ENCODE peak calls at places on chromosomes 13 and 19, in seven cellular contexts. S, V, U, B, E, T and Y are unnamed samples.

GRCh38 chr19:21130097-21130775 is 11.6 kb upstream of the ZNF431 start:
- DNase-seq in U (no peak), V (no peak), S (no peak), B (no peak), T (no peak), E (no peak), Y (no peak)

GRCh38 chr13:30408319-30409101 is 13.8 kb upstream of the UBE2L5 start:
- DNase-seq in E (no peak), U (peak), S (peak), V (peak), B (peak), T (peak), Y (peak)

GRCh38 chr13:93603043-93603442 is 376.4 kb downstream of the GPC6 start:
- DNase-seq in S (no peak), U (no peak), V (no peak), T (peak), B (no peak), E (no peak), Y (no peak)

GRCh38 chr19:1418494-1418775 is 11.0 kb downstream of the DAZAP1 start:
- DNase-seq in U (no peak), E (no peak), V (no peak), S (no peak), T (no peak), B (no peak), Y (no peak)

GRCh38 chr19:6108721-6109633 is 1.3 kb downstream of the RFX2 start:
- DNase-seq in V (peak), S (peak), E (no peak), B (no peak), U (no peak), T (no peak), Y (no peak)

GRCh38 chr19:38638461-38638860 is 9.0 kb upstream of the ACTN4 start:
- DNase-seq in U (no peak), S (no peak), T (no peak), E (no peak), V (no peak), B (no peak), Y (no peak)

GRCh38 chr19:10076535-10076934 is 9.6 kb upstream of the SHFL start:
- DNase-seq in V (no peak), U (no peak), B (no peak), S (no peak), E (no peak), T (no peak), Y (no peak)

GRCh38 chr19:23071087-23071511 is 45.7 kb upstream of the ZNF730 start:
- DNase-seq in V (peak), T (no peak), B (no peak), U (no peak), S (no peak), E (no peak), Y (peak)

GRCh38 chr19:14366529-14366928 is 14.7 kb upstream of the ADGRE5 start:
- DNase-seq in S (peak), E (peak), U (no peak), T (peak), B (peak), V (peak), Y (no peak)

GRCh38 chr13:97076898-97077297 is 82.6 kb upstream of the OXGR1 start:
- DNase-seq in T (no peak), E (no peak), V (no peak), S (no peak), B (no peak), U (no peak), Y (no peak)

GRCh38 chr19:19418548-19419260 is 13.2 kb downstream of the GATAD2A start:
- DNase-seq in V (no peak), S (no peak), T (no peak), U (no peak), B (no peak), E (no peak), Y (no peak)

GRCh38 chr13:37617162-37617561 is 18.6 kb upstream of the POSTN start:
- DNase-seq in V (no peak), U (no peak), B (no peak), E (no peak), S (no peak), T (no peak), Y (no peak)

GRCh38 chr19:2648528-2648937 is 54.0 kb downstream of the GNG7 start:
- DNase-seq in S (peak), U (peak), T (peak), B (peak), E (peak), V (peak), Y (peak)
- TF ChIP-seq TAF1 in S (no peak), U (no peak), T (no peak), B (no peak), E (no peak), V (no peak), Y (no peak)

GRCh38 chr19:40157059-40157458 is 34.2 kb upstream of the MAP3K10 start:
- DNase-seq in V (no peak), S (no peak), B (no peak), E (no peak), U (no peak), T (no peak), Y (no peak)

GRCh38 chr19:40163541-40164129 is 27.6 kb upstream of the MAP3K10 start:
- DNase-seq in E (no peak), T (no peak), U (no peak), S (no peak), V (no peak), B (no peak), Y (no peak)

GRCh38 chr19:40159744-40160143 is 31.5 kb upstream of the MAP3K10 start:
- DNase-seq in E (no peak), U (no peak), B (peak), V (no peak), T (no peak), S (no peak), Y (no peak)

GRCh38 chr19:40165362-40165937 is 25.8 kb upstream of the MAP3K10 start:
- DNase-seq in S (peak), U (peak), E (no peak), T (peak), B (peak), V (peak), Y (peak)

DNA sequence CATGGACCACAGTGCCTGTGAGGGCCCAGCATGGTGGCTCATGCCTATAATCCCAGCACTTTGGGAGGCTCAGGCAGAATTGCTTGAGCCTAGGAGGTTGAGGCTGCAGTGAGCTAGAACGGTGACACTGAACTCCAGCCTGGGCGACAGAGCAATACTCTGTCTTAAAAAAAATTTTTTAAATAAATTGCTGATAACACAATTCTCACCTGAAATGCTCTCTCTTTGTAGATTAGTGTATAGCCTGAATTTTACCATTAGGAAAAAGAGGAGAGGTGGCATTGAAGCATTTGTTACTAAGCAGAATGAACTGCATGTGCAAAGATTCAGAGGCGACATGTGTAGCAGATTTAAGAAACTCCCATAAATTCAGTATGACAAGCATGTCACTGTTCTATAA is 29.1 kb upstream of the MAP3K10 start:
- DNase-seq in E (no peak), T (no peak), B (no peak), V (no peak), U (no peak), S (no peak), Y (no peak)
- TF ChIP-seq TAF1 in E (no peak), T (no peak), B (no peak), V (no peak), U (no peak), S (no peak), Y (no peak)

DNA sequence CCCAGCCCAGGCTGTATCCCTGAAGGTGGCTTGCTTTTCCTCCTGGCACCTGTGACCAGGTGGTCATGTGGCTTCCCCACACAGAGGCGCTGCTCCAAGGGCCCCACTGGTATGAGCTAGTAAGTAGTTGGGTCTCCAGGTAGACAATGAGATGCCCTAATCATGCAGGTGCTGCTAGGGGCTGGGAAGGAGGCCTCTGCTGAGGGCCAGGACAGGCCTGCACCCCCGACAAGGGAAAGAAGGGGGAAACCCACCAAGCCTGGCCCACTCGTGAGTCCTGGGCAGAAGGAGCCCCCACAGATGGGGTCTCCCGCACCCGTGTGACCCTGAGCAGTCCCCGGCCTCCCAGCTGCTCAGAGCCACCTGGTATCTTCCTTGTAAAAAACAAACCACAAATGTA is 13.2 kb downstream of the PEX11G start:
- DNase-seq in B (no peak), S (no peak), V (peak), E (no peak), T (no peak), U (no peak), Y (no peak)
- TF ChIP-seq TAF1 in B (no peak), S (no peak), V (no peak), E (no peak), T (no peak), U (no peak), Y (no peak)

GRCh38 chr13:95231393-95231792 is 69.9 kb downstream of the ABCC4 start:
- DNase-seq in S (no peak), T (no peak), V (no peak), E (no peak), B (no peak), U (no peak), Y (no peak)
- TF ChIP-seq TAF1 in S (no peak), T (no peak), V (no peak), E (no peak), B (no peak), U (no peak), Y (no peak)

DNA sequence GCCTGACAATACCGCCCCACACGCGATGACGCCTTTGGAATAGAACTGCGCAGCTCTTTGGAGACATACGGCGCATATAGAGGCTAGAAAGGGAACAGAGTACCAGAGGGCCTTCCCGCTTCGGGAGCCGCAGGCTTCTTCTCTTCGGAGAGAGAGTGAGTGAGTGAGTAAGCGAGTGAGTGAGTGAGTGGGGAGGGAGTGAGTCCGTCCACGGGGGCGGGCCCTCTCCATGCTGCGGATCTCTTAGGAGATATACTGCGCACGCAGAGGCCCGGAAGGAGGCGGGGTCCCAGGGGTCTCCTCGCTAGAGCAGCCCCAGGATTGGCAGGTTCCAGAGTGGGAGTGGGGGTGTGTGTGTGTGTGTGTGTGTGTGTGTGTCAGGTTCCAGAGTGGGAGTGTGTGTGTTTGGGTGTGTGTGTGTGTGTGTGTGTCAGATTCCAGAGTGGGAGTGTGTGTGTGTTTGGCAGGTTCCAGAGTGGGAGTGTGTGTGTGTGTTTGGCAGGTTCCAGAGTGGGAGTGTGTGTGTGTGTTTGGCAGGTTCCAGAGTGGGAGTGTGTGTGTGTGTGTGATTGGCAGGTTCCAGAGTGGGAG is 97.0 kb downstream of the INSR start:
- DNase-seq in V (peak), B (peak), T (peak), S (peak), U (peak), E (peak), Y (peak)
- TF ChIP-seq TAF1 in V (no peak), B (no peak), T (no peak), S (no peak), U (no peak), E (peak), Y (no peak)